ENCODE peak calls at places on chromosome 16, in five cellular contexts. T, L, G, F and Z are unnamed samples.

GRCh38 chr16:57742543-57742942 is 7.0 kb downstream of the KATNB1 start:
- DNase-seq in F (no peak), L (no peak), G (no peak), T (no peak), Z (no peak)

GRCh38 chr16:17348042-17348783 is 122.5 kb downstream of the XYLT1 start:
- DNase-seq in G (no peak), F (no peak), T (no peak), L (no peak), Z (no peak)

GRCh38 chr16:17346441-17346773 is 124.4 kb downstream of the XYLT1 start:
- DNase-seq in L (no peak), G (no peak), F (no peak), T (no peak), Z (no peak)

GRCh38 chr16:23907457-23907902 is 71.7 kb downstream of the PRKCB start:
- DNase-seq in F (no peak), T (no peak), L (no peak), G (no peak), Z (no peak)

GRCh38 chr16:81708459-81709368 is 70.4 kb upstream of the PLCG2 start:
- DNase-seq in L (peak), F (peak), T (no peak), G (no peak), Z (no peak)

GRCh38 chr16:58733248-58733670 is 857 bp downstream of the GOT2 start:
- DNase-seq in G (no peak), T (peak), L (no peak), F (peak), Z (peak)

GRCh38 chr16:88705746-88706287 is 391 bp downstream of the RNF166 start:
- DNase-seq in G (no peak), F (no peak), L (no peak), T (no peak), Z (no peak)

GRCh38 chr16:8892101-8892575 is 10.0 kb downstream of the LITAFD start:
- DNase-seq in F (no peak), T (peak), L (no peak), G (no peak), Z (no peak)

GRCh38 chr16:11251525-11252481 is 4.2 kb downstream of the SOCS1 start:
- DNase-seq in F (peak), T (no peak), G (no peak), L (no peak), Z (no peak)

GRCh38 chr16:50195276-50195675 is 42.2 kb downstream of the TENT4B start:
- DNase-seq in F (no peak), T (no peak), G (peak), L (no peak), Z (no peak)

GRCh38 chr16:86768231-86768791 is 190.0 kb downstream of the FOXL1 start:
- DNase-seq in L (no peak), F (no peak), G (no peak), T (no peak), Z (no peak)

GRCh38 chr16:22123146-22123545 is 30.8 kb downstream of the VWA3A start:
- DNase-seq in L (no peak), F (no peak), G (no peak), T (no peak), Z (no peak)

GRCh38 chr16:19831678-19832077 is 53.0 kb downstream of the GPRC5B start:
- DNase-seq in T (peak), F (no peak), G (no peak), L (no peak), Z (no peak)

GRCh38 chr16:13426279-13426678 is 493.7 kb upstream of the ERCC4 start:
- DNase-seq in G (no peak), F (no peak), T (no peak), L (no peak), Z (no peak)

GRCh38 chr16:27431773-27432599 is 30.0 kb downstream of the IL21R start:
- DNase-seq in T (no peak), L (no peak), F (no peak), G (no peak), Z (no peak)

GRCh38 chr16:89787365-89787805 is 29.1 kb downstream of the FANCA start:
- DNase-seq in G (no peak), F (no peak), L (no peak), T (no peak), Z (no peak)

GRCh38 chr16:86886651-86887050 is 308.3 kb downstream of the FOXL1 start:
- DNase-seq in F (no peak), G (no peak), L (no peak), T (no peak), Z (no peak)

GRCh38 chr16:57764341-57765159 is 29.0 kb downstream of the KATNB1 start:
- DNase-seq in T (no peak), L (no peak), G (peak), F (no peak), Z (peak)